ENCODE peak calls at places on chromosome 11, in four cellular contexts. Z is brain microvascular endothelial cell, X is small intestine, G is lung. F is an unnamed sample.

GRCh38 chr11:106087815-106088435 is 10.5 kb downstream of the AASDHPPT start:
- DNase-seq in G (no peak), Z (peak; percentile 63), X (peak; percentile 47), F (no peak)

GRCh38 chr11:74307409-74307808 is 4.0 kb downstream of the P4HA3 start:
- DNase-seq in G (no peak), X (no peak), Z (peak; percentile 75), F (no peak)

GRCh38 chr11:35953081-35953480 is 9.2 kb downstream of the LDLRAD3 start:
- DNase-seq in G (no peak), X (no peak), Z (no peak), F (no peak)

GRCh38 chr11:126991596-126991995 is 9.0 kb downstream of the KIRREL3 start:
- DNase-seq in G (no peak), X (no peak), Z (no peak), F (no peak)

GRCh38 chr11:89381094-89381493 is 110.1 kb downstream of the NOX4 start:
- DNase-seq in Z (peak; percentile 96), G (no peak), X (no peak), F (no peak)

GRCh38 chr11:70243912-70244652 is 26.4 kb upstream of the PPFIA1 start:
- DNase-seq in X (no peak), Z (peak; percentile 39), G (no peak), F (no peak)

GRCh38 chr11:75553182-75553581 is 8.9 kb upstream of the SERPINH1 start:
- DNase-seq in X (no peak), Z (no peak), G (no peak), F (no peak)

GRCh38 chr11:128453444-128454336 is 133.7 kb downstream of the ETS1 start:
- DNase-seq in X (peak; percentile 41), Z (peak; percentile 95), G (peak; percentile 41), F (peak; percentile 72)

GRCh38 chr11:94398101-94398500 is 3.1 kb downstream of the GPR83 start:
- DNase-seq in Z (no peak), X (no peak), G (no peak), F (no peak)

GRCh38 chr11:35390737-35391682 is 28.3 kb downstream of the SLC1A2 start:
- DNase-seq in G (no peak), X (peak; percentile 47), Z (peak; percentile 76), F (no peak)

GRCh38 chr11:12110714-12111481 is 508 bp downstream of the MICAL2 start:
- DNase-seq in G (peak; percentile 65), Z (no peak), X (peak; percentile 46), F (no peak)

GRCh38 chr11:123164732-123165450 is 30.2 kb downstream of the CLMP start:
- DNase-seq in G (no peak), Z (no peak), X (no peak), F (no peak)

GRCh38 chr11:123566852-123567251 is 87.6 kb downstream of the SCN3B start:
- DNase-seq in X (no peak), G (no peak), Z (no peak), F (no peak)

GRCh38 chr11:115338476-115338875 is 165.7 kb downstream of the CADM1 start:
- DNase-seq in Z (no peak), X (no peak), G (no peak), F (no peak)

GRCh38 chr11:86676010-86676409 is 3.6 kb upstream of the ME3 start:
- DNase-seq in X (no peak), Z (no peak), G (no peak), F (no peak)

GRCh38 chr11:115528217-115528616 is 24.0 kb upstream of the CADM1 start:
- DNase-seq in X (no peak), G (no peak), Z (no peak), F (no peak)

GRCh38 chr11:78841451-78842060 is 266.9 kb upstream of the NARS2 start:
- DNase-seq in G (no peak), X (no peak), Z (no peak), F (no peak)

GRCh38 chr11:30730011-30730410 is 143.9 kb upstream of the MPPED2 start:
- DNase-seq in X (no peak), Z (no peak), G (no peak), F (no peak)

GRCh38 chr11:120893431-120894206 is 130.3 kb upstream of the TBCEL start:
- DNase-seq in G (no peak), Z (no peak), X (no peak), F (no peak)

GRCh38 chr11:20158597-20159257 is 1.5 kb downstream of the DBX1 start:
- DNase-seq in G (peak; percentile 59), Z (peak; percentile 55), X (peak; percentile 17), F (no peak)

GRCh38 chr11:34899633-34900016 is 16.6 kb downstream of the APIP start:
- DNase-seq in G (no peak), Z (no peak), X (no peak), F (no peak)

GRCh38 chr11:134645576-134645975 is 233.5 kb upstream of the B3GAT1 start:
- DNase-seq in X (no peak), Z (no peak), G (no peak), F (no peak)

GRCh38 chr11:74739546-74740270 is 8.5 kb upstream of the CHRDL2 start:
- DNase-seq in X (peak; percentile 66), Z (peak; percentile 35), G (peak; percentile 47), F (no peak)

GRCh38 chr11:107247189-107247588 is 210.4 kb downstream of the CWF19L2 start:
- DNase-seq in G (no peak), Z (no peak), X (no peak), F (no peak)

GRCh38 chr11:116187026-116187425 is 585.8 kb downstream of the BUD13 start:
- DNase-seq in G (no peak), Z (no peak), X (peak; percentile 51), F (no peak)

GRCh38 chr11:114564836-114565235 is 5.2 kb upstream of the NXPE1 start:
- DNase-seq in X (no peak), G (no peak), Z (no peak), F (no peak)

GRCh38 chr11:35029979-35030378 is 109.0 kb upstream of the CD44 start:
- DNase-seq in G (no peak), Z (peak; percentile 66), X (no peak), F (no peak)

GRCh38 chr11:85974126-85974525 is 94.8 kb downstream of the PICALM start:
- DNase-seq in Z (peak; percentile 12), X (peak; percentile 6), G (no peak), F (no peak)

GRCh38 chr11:31325162-31325561 is 44.4 kb downstream of the DCDC1 start:
- DNase-seq in X (no peak), G (no peak), Z (peak; percentile 64), F (peak; percentile 6)

GRCh38 chr11:111452146-111452545 is 60.0 kb downstream of the BTG4 start:
- DNase-seq in X (no peak), Z (peak; percentile 16), G (no peak), F (no peak)
- H3K27ac ChIP-seq in X (no peak overlapping the region), Z (no peak overlapping the region), G (no peak overlapping the region), F (no peak overlapping the region)

DNA sequence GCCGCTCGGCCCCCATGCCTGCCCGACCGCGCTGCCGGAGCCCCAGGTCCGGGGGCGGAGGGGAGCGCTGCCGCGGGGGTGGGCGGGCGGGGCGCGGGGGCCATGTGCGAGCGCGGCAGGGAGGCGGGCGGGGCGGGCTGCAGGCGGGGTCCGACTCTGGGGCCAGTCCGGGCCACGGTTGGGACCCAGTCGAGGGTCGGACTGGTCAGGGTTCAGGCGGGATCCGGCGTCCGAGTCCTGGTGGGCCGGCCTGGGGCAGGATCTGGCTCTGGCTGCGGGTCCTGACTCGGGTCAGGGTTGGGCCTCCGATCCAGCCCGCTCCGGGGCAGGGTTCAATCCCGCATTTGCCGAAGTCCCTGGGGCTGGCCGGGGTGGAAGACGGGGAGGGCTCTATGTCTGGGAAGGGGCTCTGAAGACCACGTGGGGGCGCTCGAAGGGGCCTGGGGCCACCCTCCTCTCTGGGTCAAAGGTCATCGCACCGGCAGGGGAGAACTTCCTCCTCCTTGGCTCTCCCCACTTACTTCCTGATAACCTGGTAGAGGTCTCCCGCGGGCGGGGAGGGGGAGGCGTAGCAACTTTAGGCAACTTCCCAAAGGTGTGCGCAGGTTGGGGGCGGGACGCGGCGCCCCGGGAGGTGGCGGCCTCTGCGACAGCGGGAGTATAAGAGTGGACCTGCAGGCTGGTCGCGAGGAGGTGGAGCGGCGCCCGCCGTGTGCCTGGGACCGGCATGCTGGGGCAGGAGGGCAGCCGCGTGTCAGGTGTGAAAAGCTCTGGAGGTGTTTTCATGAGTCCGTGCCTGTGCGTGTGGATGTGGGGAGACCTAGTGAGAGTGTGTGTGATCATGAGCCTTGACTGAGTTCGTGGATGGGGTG is 603 bp downstream of the ESRRA start:
- DNase-seq in X (peak; percentile 94), Z (no peak), G (peak; percentile 85), F (peak; percentile 66)
- H3K27ac ChIP-seq in X (peak overlapping the region; percentile 88), Z (no peak overlapping the region), G (peak overlapping the region; percentile 93), F (peak overlapping the region; percentile 96)

GRCh38 chr11:45657496-45658260 is 7.7 kb downstream of the CHST1 start:
- DNase-seq in X (no peak), G (no peak), Z (no peak), F (no peak)

GRCh38 chr11:45658292-45658991 is 7.0 kb downstream of the CHST1 start:
- DNase-seq in G (peak; percentile 52), X (no peak), Z (peak; percentile 63), F (peak; percentile 48)

GRCh38 chr11:45659818-45660160 is 5.6 kb downstream of the CHST1 start:
- DNase-seq in X (no peak), Z (no peak), G (no peak), F (no peak)

GRCh38 chr11:45660717-45661416 is 4.6 kb downstream of the CHST1 start:
- DNase-seq in G (no peak), Z (no peak), X (no peak), F (no peak)

DNA sequence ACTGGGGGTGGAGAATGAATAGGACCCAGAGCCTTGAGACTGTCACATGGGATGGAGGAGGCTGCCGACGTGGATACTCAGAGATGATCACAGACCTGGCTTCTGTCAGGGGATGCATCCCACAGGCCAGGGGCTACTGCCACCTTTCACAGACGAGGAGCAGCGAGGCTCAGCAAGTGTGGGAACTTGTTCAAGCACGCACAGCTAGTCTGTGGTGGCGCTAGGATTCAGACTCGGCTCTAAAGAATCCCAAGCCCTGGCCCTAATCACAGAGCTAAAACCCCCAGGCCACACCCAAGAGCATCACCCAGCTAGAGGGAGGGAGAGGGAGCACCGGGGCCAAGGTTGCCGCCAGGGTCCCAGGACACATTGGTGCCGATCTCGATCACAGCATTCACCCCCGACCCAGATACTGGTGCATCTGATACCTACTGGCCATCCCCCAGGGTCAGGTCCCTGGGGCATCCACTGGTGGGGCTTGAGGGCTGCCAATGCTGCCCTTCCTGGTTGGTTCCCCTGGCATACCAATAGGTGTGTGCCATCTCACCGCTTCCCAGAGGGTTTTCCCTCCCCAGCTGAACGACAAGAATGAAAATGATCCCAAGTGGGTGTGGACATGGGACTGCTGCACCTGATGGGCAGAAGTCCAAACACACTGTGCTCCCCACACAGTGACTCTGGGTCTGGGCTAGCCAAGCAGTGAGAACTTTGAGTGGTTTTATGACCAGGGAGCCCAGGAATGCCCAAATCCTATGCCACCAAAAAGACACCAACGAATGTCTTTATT is 6.2 kb downstream of the CHST1 start:
- DNase-seq in G (no peak), Z (no peak), X (no peak), F (no peak)
- H3K27ac ChIP-seq in G (peak overlapping the region; percentile 65), Z (no peak overlapping the region), X (no peak overlapping the region), F (peak overlapping the region; percentile 77)

GRCh38 chr11:68159161-68159560 is 38.0 kb upstream of the CHKA start:
- DNase-seq in X (no peak), Z (no peak), G (no peak), F (no peak)
- H3K27ac ChIP-seq in X (no peak overlapping the region), Z (no peak overlapping the region), G (no peak overlapping the region), F (no peak overlapping the region)

DNA sequence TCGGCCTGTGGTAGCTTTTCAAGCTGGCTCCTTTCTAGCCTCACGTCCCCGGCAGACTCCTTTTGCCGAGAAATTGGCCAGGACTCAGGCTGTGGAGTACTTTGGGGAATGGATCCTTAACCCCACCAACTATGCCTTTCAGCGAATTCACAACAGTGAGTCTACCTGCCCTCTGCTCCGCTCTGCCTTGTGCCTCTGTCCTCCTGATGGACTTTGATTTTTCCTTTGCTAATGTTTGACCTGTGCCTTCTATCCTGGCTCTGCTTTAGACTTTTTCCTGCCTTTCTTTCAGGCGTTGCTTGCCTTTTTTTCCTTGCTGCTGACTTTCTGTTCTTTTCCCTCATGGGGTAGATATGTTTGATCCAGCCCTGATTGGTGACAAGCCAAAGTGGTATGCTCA is 12.5 kb downstream of the MADD start:
- DNase-seq in X (no peak), G (no peak), Z (no peak), F (no peak)
- H3K27ac ChIP-seq in X (no peak overlapping the region), G (no peak overlapping the region), Z (no peak overlapping the region), F (no peak overlapping the region)

F was measured in gastrocnemius medialis.